ENCODE peak calls at places on chromosome 14, in seven cellular contexts. V, P, H, Y, L, N and E are unnamed samples.

GRCh38 chr14:99626041-99626648 is 18.8 kb upstream of the HHIPL1 start:
- DNase-seq in L (no peak), P (no peak), N (no peak), V (no peak), Y (no peak), H (no peak), E (peak)

GRCh38 chr14:101887219-101887618 is 77.2 kb upstream of the DYNC1H1 start:
- DNase-seq in L (no peak), V (no peak), N (no peak), Y (no peak), P (no peak), H (no peak), E (no peak)

GRCh38 chr14:97380539-97380941 is 583.4 kb downstream of the VRK1 start:
- DNase-seq in V (no peak), Y (no peak), P (peak), H (no peak), N (no peak), L (no peak), E (no peak)

GRCh38 chr14:33475623-33476022 is 475.3 kb downstream of the EGLN3 start:
- DNase-seq in H (no peak), Y (no peak), L (no peak), P (no peak), V (peak), N (no peak), E (no peak)

GRCh38 chr14:100575266-100575995 is 11.8 kb downstream of the BEGAIN start:
- DNase-seq in V (no peak), N (no peak), P (no peak), Y (no peak), H (no peak), L (no peak), E (no peak)

GRCh38 chr14:44995196-44995595 is 33.2 kb downstream of the TOGARAM1 start:
- DNase-seq in P (no peak), L (no peak), N (no peak), H (no peak), V (no peak), Y (no peak), E (no peak)

GRCh38 chr14:101823081-101823480 is 61.6 kb downstream of the PPP2R5C start:
- DNase-seq in V (no peak), P (no peak), N (no peak), H (no peak), Y (no peak), L (no peak), E (peak)

GRCh38 chr14:50830932-50831703 is at the start of gene NIN:
- DNase-seq in V (peak), N (peak), L (peak), H (peak), P (no peak), Y (peak), E (peak)

GRCh38 chr14:76232782-76233181 is 81.1 kb downstream of the GPATCH2L start:
- DNase-seq in V (no peak), Y (no peak), H (no peak), L (no peak), N (no peak), P (no peak), E (no peak)

GRCh38 chr14:91354221-91354916 is 63.3 kb downstream of the CCDC88C start:
- DNase-seq in L (no peak), Y (no peak), P (no peak), H (no peak), N (no peak), V (no peak), E (no peak)

GRCh38 chr14:91570021-91570420 is 59.9 kb upstream of the PPP4R3A start:
- DNase-seq in P (no peak), V (no peak), H (no peak), Y (no peak), N (no peak), L (no peak), E (no peak)

GRCh38 chr14:96662116-96662901 is 134.9 kb upstream of the VRK1 start:
- DNase-seq in H (no peak), P (no peak), N (no peak), L (no peak), Y (no peak), V (no peak), E (no peak)

GRCh38 chr14:23301288-23301968 is 1.2 kb downstream of the PPP1R3E start:
- DNase-seq in N (peak), L (peak), Y (peak), V (peak), H (peak), P (peak), E (peak)

GRCh38 chr14:23302290-23303225 is at the start of gene PPP1R3E:
- DNase-seq in Y (peak), N (no peak), P (no peak), H (peak), V (peak), L (peak), E (peak)

GRCh38 chr14:23300687-23301223 is 1.9 kb downstream of the PPP1R3E start:
- DNase-seq in L (no peak), N (no peak), Y (no peak), V (peak), P (no peak), H (peak), E (peak)

GRCh38 chr14:23299986-23300686 is 2.5 kb downstream of the PPP1R3E start:
- DNase-seq in L (no peak), N (no peak), H (no peak), V (no peak), P (no peak), Y (no peak), E (no peak)

DNA sequence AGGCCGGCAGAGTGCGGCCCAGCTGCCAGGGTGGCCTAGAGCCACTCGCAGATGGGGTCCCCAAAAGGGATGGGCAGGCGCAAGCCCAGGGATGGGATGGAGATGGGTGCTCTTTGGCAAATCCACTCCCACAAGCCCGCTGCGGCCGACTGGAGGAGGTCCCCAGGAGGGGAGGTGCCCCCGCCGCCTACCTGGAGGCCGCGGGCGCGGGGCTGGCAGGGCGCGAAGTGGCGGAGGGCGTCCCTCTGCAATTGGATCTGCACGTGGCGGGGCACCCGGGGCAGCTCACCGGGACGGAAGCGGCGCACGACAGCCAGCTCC is 730 bp downstream of the PPP1R3E start:
- DNase-seq in P (no peak), N (no peak), V (no peak), L (no peak), Y (no peak), H (no peak), E (no peak)
- TF ChIP-seq POLR2A in P (peak), N (no peak), V (peak), L (peak), Y (peak), H (peak), E (peak)

DNA sequence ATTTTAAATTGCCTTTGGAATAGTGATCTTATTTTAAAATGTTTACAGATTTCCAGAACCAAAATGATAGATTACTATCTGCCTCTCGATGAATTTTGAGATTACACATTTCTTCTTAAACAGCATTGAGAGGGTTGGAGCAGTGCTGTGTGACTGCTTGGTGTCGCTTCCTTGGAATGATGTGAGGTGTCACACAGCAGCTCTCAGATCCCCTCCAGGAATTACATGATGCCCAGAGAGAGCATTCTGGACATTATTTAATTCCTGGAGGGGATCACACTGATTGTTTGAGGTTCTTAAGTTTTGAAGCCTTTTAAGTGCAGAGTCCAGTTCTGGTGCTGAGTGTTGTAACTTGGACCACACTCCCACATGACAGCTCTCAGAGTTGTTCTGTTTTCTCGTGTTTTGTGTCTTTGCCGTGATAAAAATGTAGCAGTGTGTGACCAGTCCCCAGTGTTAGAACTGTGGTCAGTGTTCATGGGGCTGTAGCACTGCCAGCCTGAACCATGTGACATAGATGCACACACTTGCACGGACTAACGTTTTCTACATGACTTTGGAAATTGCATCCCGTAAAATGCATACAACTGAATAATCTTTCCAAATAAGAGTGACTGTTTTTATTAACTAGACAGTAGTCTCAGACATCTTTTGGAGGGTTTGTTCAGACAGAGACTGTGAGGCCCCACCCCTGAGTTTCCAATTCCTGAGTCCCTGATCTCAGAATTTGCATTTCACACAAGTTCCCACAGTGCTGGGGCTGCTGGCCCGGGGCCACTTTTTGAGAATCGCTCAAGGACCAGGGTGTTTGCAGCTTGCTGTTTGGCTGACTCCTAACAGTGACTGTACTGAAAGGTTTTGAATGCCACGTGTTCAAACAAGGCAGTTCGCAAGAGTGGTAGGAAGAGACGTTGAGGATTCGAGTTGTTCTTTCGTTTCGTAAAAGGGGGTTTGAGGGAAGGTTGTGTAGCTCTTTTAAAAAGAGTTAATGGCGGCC is 26.0 kb downstream of the XRCC3 start:
- DNase-seq in V (peak), P (no peak), N (no peak), H (no peak), Y (no peak), L (no peak), E (no peak)
- TF ChIP-seq POLR2A in V (no peak), P (no peak), N (no peak), H (no peak), Y (no peak), L (no peak), E (no peak)

GRCh38 chr14:105498430-105499255 is 7.6 kb downstream of the TEDC1 start:
- DNase-seq in H (no peak), P (no peak), Y (no peak), V (no peak), N (no peak), L (no peak), E (no peak)

GRCh38 chr14:105495101-105495989 is 4.3 kb downstream of the TEDC1 start:
- DNase-seq in H (no peak), L (no peak), P (no peak), Y (no peak), N (no peak), V (no peak), E (no peak)

GRCh38 chr14:105497671-105498429 is 6.8 kb downstream of the TEDC1 start:
- DNase-seq in P (no peak), V (no peak), H (no peak), N (no peak), L (no peak), Y (no peak), E (no peak)

GRCh38 chr14:105495990-105496830 is 5.2 kb downstream of the TEDC1 start:
- DNase-seq in L (no peak), P (no peak), Y (no peak), H (no peak), N (no peak), V (no peak), E (no peak)

GRCh38 chr14:105496831-105497591 is 6.0 kb downstream of the TEDC1 start:
- DNase-seq in N (no peak), L (no peak), P (no peak), Y (no peak), H (no peak), V (no peak), E (no peak)
- TF ChIP-seq POLR2A in N (no peak), L (no peak), P (no peak), Y (no peak), H (no peak), V (no peak), E (no peak)

GRCh38 chr14:24053548-24054323 is 1.9 kb downstream of the CARMIL3 start:
- DNase-seq in N (no peak), V (no peak), H (no peak), L (no peak), Y (no peak), P (no peak), E (no peak)

GRCh38 chr14:24051162-24051788 is 534 bp upstream of the CARMIL3 start:
- DNase-seq in V (no peak), L (no peak), Y (no peak), P (no peak), H (no peak), N (no peak), E (no peak)

GRCh38 chr14:24054324-24054641 is 2.5 kb downstream of the CARMIL3 start:
- DNase-seq in Y (no peak), P (no peak), V (no peak), L (no peak), N (no peak), H (no peak), E (no peak)

GRCh38 chr14:24052656-24053547 is 1.1 kb downstream of the CARMIL3 start:
- DNase-seq in Y (no peak), N (no peak), P (no peak), L (no peak), V (no peak), H (no peak), E (no peak)

DNA sequence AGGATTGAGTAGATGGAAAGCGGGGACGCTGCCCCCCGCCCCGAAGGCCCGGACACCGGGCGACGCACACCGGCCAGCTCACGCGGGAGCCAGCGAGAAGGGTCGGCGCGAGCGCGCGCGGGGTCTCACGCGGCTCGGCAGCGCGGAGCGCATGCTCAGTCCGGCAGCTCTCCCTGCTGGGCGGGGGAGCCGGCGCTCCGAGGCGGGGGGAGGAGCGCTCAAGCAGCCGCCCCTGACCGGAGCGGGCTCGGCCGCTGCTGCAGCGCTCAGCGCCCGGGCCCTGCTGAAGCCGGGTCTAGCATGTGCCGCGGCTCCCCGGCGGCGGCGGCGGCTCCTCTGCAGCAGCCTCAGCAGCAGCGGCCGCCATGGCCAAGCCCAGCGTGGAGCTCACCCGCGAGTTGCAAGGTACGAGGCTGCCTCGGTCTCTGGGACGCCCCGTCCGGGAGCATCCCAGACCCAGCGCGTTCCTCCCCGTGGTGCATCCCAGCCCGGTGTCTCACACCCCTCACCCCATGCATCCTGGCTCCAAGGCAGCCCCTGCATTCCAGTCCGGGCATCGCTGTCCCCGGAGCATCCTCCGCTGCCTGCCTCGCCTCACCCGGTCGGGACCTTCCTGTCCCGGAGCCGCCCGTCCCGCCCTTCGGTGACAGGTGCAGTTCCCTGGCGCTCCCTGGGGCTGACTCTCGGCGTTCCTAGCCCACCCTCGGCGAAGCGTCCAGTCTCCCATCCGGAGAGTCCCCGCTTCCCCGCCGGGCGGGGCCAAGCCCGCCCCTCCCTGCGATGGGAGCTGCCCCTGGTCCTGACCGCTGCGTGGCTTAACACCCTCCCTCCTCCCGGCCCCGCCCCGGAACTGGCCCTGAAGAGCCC is at the start of gene CARMIL3:
- DNase-seq in L (peak), H (no peak), P (no peak), N (no peak), V (peak), Y (peak), E (peak)
- TF ChIP-seq POLR2A in L (peak), H (no peak), P (peak), N (no peak), V (no peak), Y (peak), E (no peak)

DNA sequence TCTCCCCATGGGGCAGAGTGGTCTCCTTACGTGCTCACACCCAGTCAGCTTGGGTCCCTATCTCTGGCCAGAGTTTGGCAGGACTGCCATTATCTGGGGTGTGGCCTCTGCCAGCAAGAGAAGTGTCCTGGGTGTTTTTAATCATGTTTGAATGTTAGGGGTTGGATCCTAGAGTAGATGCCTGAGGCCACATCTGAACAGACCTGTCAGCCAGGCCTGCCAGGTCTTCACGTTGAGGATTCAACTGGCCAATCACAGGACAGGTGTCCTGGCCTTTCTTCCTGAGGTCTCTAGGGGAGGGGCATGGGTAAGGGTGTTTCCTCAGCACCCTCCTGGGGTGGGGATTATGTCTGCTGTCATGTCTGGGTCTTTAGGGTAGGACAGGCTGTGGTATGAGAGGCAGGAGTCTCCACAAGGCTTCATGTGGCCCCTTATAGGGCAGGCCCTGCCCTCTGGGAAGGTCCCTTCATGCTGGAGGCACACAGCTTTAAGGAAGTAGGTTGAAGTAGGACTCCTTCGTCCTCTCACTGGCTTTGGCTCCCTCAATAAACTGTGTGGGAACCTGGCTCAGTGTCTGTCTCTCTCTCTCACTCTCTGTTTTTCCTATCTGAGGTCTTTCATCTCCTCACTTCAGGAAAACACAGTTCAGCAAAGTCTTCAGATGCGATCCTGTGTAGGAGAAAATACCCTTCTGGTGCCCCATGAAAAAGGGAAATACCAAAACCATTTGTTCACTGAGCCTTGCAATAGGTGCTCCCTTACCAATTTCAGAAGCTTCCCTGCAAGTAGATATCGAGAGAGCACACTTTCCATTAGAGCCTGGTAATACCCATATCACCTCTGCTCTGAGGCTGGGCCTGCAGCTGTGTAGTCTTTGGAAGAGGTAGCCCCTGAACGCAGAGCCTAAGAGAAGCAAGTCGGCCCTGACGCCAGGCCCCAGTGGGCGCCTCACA is 6.7 kb upstream of the FITM1 start:
- DNase-seq in P (no peak), Y (no peak), L (no peak), H (no peak), N (no peak), V (no peak), E (no peak)
- TF ChIP-seq POLR2A in P (no peak), Y (no peak), L (no peak), H (no peak), N (no peak), V (no peak), E (no peak)

GRCh38 chr14:105905456-105905855 is 379.1 kb downstream of the TMEM121 start:
- DNase-seq in Y (no peak), H (no peak), L (no peak), N (no peak), V (no peak), P (no peak), E (no peak)
- TF ChIP-seq POLR2A in Y (no peak), H (no peak), L (no peak), N (no peak), V (no peak), P (no peak), E (no peak)

GRCh38 chr14:65446159-65446558 is 33.6 kb downstream of the FUT8 start:
- DNase-seq in N (no peak), P (no peak), V (no peak), Y (no peak), H (no peak), L (no peak), E (peak)
- TF ChIP-seq POLR2A in N (no peak), P (no peak), V (no peak), Y (no peak), H (no peak), L (no peak), E (no peak)

DNA sequence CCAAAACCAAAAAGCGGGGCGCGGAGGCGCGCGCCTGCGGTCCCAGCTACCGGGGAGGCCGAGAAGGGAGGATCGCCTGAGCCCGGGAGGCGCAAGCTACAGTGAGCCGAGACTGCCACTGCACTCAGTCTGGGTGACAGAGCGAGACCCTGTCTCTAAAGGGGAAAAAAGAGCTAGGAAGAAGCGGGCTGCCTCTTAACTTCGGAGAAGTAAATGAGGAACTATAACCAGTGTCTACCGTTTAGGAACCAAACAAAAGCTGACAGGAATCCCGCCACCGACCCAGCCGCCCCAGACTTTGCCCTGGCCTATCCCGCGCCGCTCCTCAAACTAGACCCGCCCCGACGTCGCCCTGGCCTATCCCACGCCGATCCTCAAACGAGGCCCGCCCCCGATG is 611 bp upstream of the SIVA1 start:
- DNase-seq in V (no peak), H (no peak), N (peak), Y (peak), L (no peak), P (no peak), E (no peak)
- TF ChIP-seq POLR2A in V (peak), H (no peak), N (peak), Y (no peak), L (peak), P (no peak), E (no peak)

GRCh38 chr14:22918809-22919600 is at the start of gene RBM23:
- DNase-seq in P (peak), Y (peak), H (peak), L (peak), V (peak), N (peak), E (peak)
- TF ChIP-seq POLR2A in P (peak), Y (peak), H (peak), L (peak), V (peak), N (peak), E (peak)